ENCODE peak calls at places on chromosomes 7 and 10, in six cellular contexts. One of them, this sample, is unnamed.

GRCh38 chr7:99030951-99031350 is 113.0 kb downstream of the SMURF1 start:
- DNase-seq in chondrocyte: no peak
- DNase-seq in foreskin melanocyte: no peak
- DNase-seq in SK-N-SH: no peak
- DNase-seq in LoVo: no peak
- DNase-seq in NK-92 treated with Interleukin-12 subunit alpha and Interleukin-12 subunit beta, amount 100 ng/mL, for 24 hours: no peak
- DNase-seq in this sample: peak

GRCh38 chr7:99562832-99563231 is 4.4 kb downstream of the ZNF655 start:
- DNase-seq in foreskin melanocyte: no peak
- DNase-seq in chondrocyte: no peak
- DNase-seq in NK-92 treated with Interleukin-12 subunit alpha and Interleukin-12 subunit beta, amount 100 ng/mL, for 24 hours: peak
- DNase-seq in SK-N-SH: no peak
- DNase-seq in LoVo: peak
- DNase-seq in this sample: peak

GRCh38 chr7:106589495-106589879 is 71.5 kb downstream of the CCDC71L start:
- DNase-seq in SK-N-SH: no peak
- DNase-seq in LoVo: no peak
- DNase-seq in foreskin melanocyte: no peak
- DNase-seq in NK-92 treated with Interleukin-12 subunit alpha and Interleukin-12 subunit beta, amount 100 ng/mL, for 24 hours: no peak
- DNase-seq in chondrocyte: no peak
- DNase-seq in this sample: no peak

GRCh38 chr7:136883046-136883445 is 14.6 kb downstream of the CHRM2 start:
- DNase-seq in NK-92 treated with Interleukin-12 subunit alpha and Interleukin-12 subunit beta, amount 100 ng/mL, for 24 hours: no peak
- DNase-seq in SK-N-SH: no peak
- DNase-seq in chondrocyte: no peak
- DNase-seq in foreskin melanocyte: no peak
- DNase-seq in LoVo: no peak
- DNase-seq in this sample: peak

GRCh38 chr7:7944619-7945282 is 23.8 kb upstream of the GLCCI1 start:
- DNase-seq in chondrocyte: no peak
- DNase-seq in foreskin melanocyte: no peak
- DNase-seq in NK-92 treated with Interleukin-12 subunit alpha and Interleukin-12 subunit beta, amount 100 ng/mL, for 24 hours: peak
- DNase-seq in LoVo: no peak
- DNase-seq in SK-N-SH: no peak
- DNase-seq in this sample: no peak

GRCh38 chr10:42985436-42986316 is 91.2 kb upstream of the RET start:
- DNase-seq in SK-N-SH: no peak
- DNase-seq in foreskin melanocyte: no peak
- DNase-seq in LoVo: no peak
- DNase-seq in chondrocyte: no peak
- DNase-seq in NK-92 treated with Interleukin-12 subunit alpha and Interleukin-12 subunit beta, amount 100 ng/mL, for 24 hours: no peak
- DNase-seq in this sample: no peak

GRCh38 chr7:30648744-30649540 is 33.3 kb downstream of the CRHR2 start:
- DNase-seq in LoVo: no peak
- DNase-seq in foreskin melanocyte: no peak
- DNase-seq in chondrocyte: peak
- DNase-seq in NK-92 treated with Interleukin-12 subunit alpha and Interleukin-12 subunit beta, amount 100 ng/mL, for 24 hours: no peak
- DNase-seq in SK-N-SH: no peak
- DNase-seq in this sample: no peak

GRCh38 chr10:61890430-61890829 is 11.1 kb upstream of the ARID5B start:
- DNase-seq in foreskin melanocyte: no peak
- DNase-seq in SK-N-SH: no peak
- DNase-seq in NK-92 treated with Interleukin-12 subunit alpha and Interleukin-12 subunit beta, amount 100 ng/mL, for 24 hours: no peak
- DNase-seq in LoVo: no peak
- DNase-seq in chondrocyte: no peak
- DNase-seq in this sample: no peak

GRCh38 chr10:22476601-22477364 is 131.5 kb downstream of the SPAG6 start:
- DNase-seq in chondrocyte: no peak
- DNase-seq in NK-92 treated with Interleukin-12 subunit alpha and Interleukin-12 subunit beta, amount 100 ng/mL, for 24 hours: no peak
- DNase-seq in foreskin melanocyte: no peak
- DNase-seq in LoVo: no peak
- DNase-seq in SK-N-SH: no peak
- DNase-seq in this sample: peak

GRCh38 chr10:89426230-89426868 is 12.0 kb downstream of the IFIT5 start:
- DNase-seq in foreskin melanocyte: peak
- DNase-seq in SK-N-SH: peak
- DNase-seq in LoVo: peak
- DNase-seq in NK-92 treated with Interleukin-12 subunit alpha and Interleukin-12 subunit beta, amount 100 ng/mL, for 24 hours: no peak
- DNase-seq in chondrocyte: no peak
- DNase-seq in this sample: peak

GRCh38 chr7:17500718-17501117 is 202.3 kb downstream of the AHR start:
- DNase-seq in foreskin melanocyte: no peak
- DNase-seq in SK-N-SH: no peak
- DNase-seq in chondrocyte: no peak
- DNase-seq in NK-92 treated with Interleukin-12 subunit alpha and Interleukin-12 subunit beta, amount 100 ng/mL, for 24 hours: no peak
- DNase-seq in LoVo: no peak
- DNase-seq in this sample: no peak

GRCh38 chr7:19572566-19572965 is 136.3 kb downstream of the POLR1F start:
- DNase-seq in SK-N-SH: no peak
- DNase-seq in NK-92 treated with Interleukin-12 subunit alpha and Interleukin-12 subunit beta, amount 100 ng/mL, for 24 hours: no peak
- DNase-seq in LoVo: no peak
- DNase-seq in chondrocyte: no peak
- DNase-seq in foreskin melanocyte: no peak
- DNase-seq in this sample: no peak

GRCh38 chr10:3159160-3159559 is 13.4 kb downstream of the PITRM1 start:
- DNase-seq in LoVo: no peak
- DNase-seq in chondrocyte: no peak
- DNase-seq in NK-92 treated with Interleukin-12 subunit alpha and Interleukin-12 subunit beta, amount 100 ng/mL, for 24 hours: no peak
- DNase-seq in foreskin melanocyte: no peak
- DNase-seq in SK-N-SH: no peak
- DNase-seq in this sample: no peak